ENCODE peak calls at places on chromosomes 12 and 14, in eight cellular contexts. L is HCT116, Q is transverse colon, M is heart left ventricle, B is endodermal cell, F is breast epithelium, C is mesendoderm, N is Karpas-422. E is an unnamed sample.
A peak's percentile ranks its signal among the peaks of the same experiment; 100 is the strongest.

GRCh38 chr12:45670339-45671065 is 59.0 kb upstream of the ARID2 start:
- DNase-seq in L (no peak), F (no peak), M (no peak), B (no peak), C (no peak), Q (no peak), N (no peak), E (no peak)

GRCh38 chr12:107667464-107667863 is 18.1 kb upstream of the PWP1 start:
- DNase-seq in F (no peak), Q (no peak), M (no peak), B (no peak), C (no peak), L (no peak), N (no peak), E (no peak)

GRCh38 chr12:113201187-113202177 is 16.0 kb downstream of the RITA1 start:
- DNase-seq in C (no peak), Q (no peak), N (no peak), M (no peak), B (no peak), L (no peak), F (no peak), E (peak; percentile 28)

GRCh38 chr14:34450542-34450915 is 11.5 kb downstream of the SPTSSA start:
- DNase-seq in Q (no peak), C (no peak), L (no peak), M (no peak), N (no peak), B (no peak), F (no peak), E (no peak)

GRCh38 chr14:25696176-25696575 is 646.2 kb upstream of the STXBP6 start:
- DNase-seq in N (no peak), Q (no peak), B (no peak), F (no peak), L (no peak), M (no peak), C (no peak), E (no peak)

GRCh38 chr12:3491938-3492867 is 1.2 kb downstream of the PRMT8 start:
- DNase-seq in F (no peak), C (peak; percentile 88), Q (peak; percentile 19), N (peak; percentile 58), B (peak; percentile 96), M (peak; percentile 41), L (no peak), E (peak; percentile 94)

GRCh38 chr14:87901196-87901595 is 91.8 kb downstream of the GALC start:
- DNase-seq in B (no peak), L (no peak), M (no peak), N (no peak), C (no peak), Q (no peak), F (no peak), E (no peak)

GRCh38 chr14:53496668-53497067 is 343.5 kb upstream of the DDHD1 start:
- DNase-seq in C (no peak), B (no peak), Q (no peak), L (no peak), N (no peak), F (no peak), M (no peak), E (no peak)

GRCh38 chr12:6962285-6963015 is 8.0 kb downstream of the PHB2 start:
- DNase-seq in M (no peak), N (peak; percentile 76), B (no peak), F (no peak), L (no peak), Q (peak; percentile 89), C (peak; percentile 64), E (peak; percentile 79)
- H3K4me3 ChIP-seq in M (no peak overlapping the region), N (no peak overlapping the region), B (no peak overlapping the region), F (peak overlapping the region; percentile 78), L (peak overlapping the region; percentile 96), Q (peak overlapping the region; percentile 54), C (peak overlapping the region; percentile 3), E (peak overlapping the region; percentile 49)

GRCh38 chr12:49543914-49544815 is 5.3 kb downstream of the KCNH3 start:
- DNase-seq in N (no peak), B (peak; percentile 86), C (peak; percentile 41), M (no peak), Q (no peak), F (no peak), L (no peak), E (peak; percentile 83)
- H3K27me3 ChIP-seq in N (no peaks in the 10 kb centered on the region), B (peaks cover 96% of the 10 kb centered on the region), C (peaks cover 25% of the 10 kb centered on the region), M (peaks cover 38% of the 10 kb centered on the region), Q (peaks cover 78% of the 10 kb centered on the region), F (peaks cover 13% of the 10 kb centered on the region), L (no peaks in the 10 kb centered on the region), E (peaks cover 93% of the 10 kb centered on the region)

DNA sequence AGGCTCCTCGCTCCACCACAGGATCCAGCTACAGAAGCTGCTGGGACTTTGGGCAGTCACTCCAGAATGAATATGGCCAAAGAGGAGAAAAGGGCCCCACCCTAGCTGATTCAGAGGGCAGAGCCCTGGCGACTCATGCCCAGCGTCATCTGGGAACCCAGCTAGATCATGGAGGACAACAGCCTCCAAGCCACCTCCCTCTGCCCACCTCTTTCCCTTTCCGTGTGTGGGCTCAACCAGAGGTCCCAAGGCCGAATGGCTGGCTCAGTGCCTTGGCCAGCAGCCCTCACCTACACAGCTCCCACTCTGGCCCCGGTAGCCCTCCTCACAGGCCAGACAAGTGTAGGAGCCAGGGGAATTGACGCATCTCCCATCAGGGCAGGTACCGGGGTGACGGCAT is 17.4 kb downstream of the ISCA2 start:
- DNase-seq in C (no peak), M (no peak), N (no peak), Q (no peak), B (peak; percentile 56), F (no peak), L (no peak), E (no peak)
- H3K36me3 ChIP-seq in C (no peaks in the 10 kb centered on the region), M (peaks cover 23% of the 10 kb centered on the region), N (no peaks in the 10 kb centered on the region), Q (no peaks in the 10 kb centered on the region), B (no peaks in the 10 kb centered on the region), F (no peaks in the 10 kb centered on the region), L (no peaks in the 10 kb centered on the region), E (no peaks in the 10 kb centered on the region)

DNA sequence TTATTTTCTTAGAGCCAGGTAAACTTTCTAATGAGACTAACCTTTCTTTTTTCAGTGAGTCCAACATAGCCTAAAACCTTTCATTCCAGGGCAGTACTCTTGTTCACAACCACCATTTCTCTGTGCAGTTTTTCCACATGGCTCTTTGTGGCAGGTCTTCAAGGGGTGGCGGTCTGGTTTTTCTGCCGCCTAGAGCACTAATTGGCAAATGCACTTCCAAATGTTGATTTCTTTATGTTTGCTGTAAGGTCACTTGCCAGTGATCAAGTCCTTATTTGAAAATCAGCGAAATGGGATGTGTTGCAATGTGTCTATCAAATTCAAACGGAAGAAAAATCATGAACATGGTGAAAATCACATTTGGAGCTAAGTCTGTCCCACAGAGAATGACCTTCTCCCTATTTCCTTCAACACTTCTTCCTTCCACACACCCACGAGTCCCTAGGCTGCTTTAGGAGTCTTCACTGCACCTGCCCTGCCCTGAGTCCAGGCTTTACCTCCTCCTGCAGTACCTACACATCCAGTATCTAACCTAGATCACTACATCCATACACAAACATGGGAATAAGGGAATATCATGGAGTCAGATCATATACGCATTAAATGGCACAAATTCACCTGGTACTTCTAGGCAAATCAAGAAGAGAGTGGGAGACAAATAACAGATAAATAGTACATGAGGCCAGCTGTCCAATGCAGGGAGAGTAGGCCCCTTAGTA is 1.9 kb downstream of the SRGAP1 start:
- DNase-seq in M (no peak), N (no peak), C (no peak), B (peak; percentile 45), F (no peak), Q (no peak), L (no peak), E (no peak)
- H3K4me3 ChIP-seq in M (no peak overlapping the region), N (no peak overlapping the region), C (no peak overlapping the region), B (peak overlapping the region; percentile 93), F (peak overlapping the region; percentile 93), Q (peak overlapping the region; percentile 88), L (no peak overlapping the region), E (no peak overlapping the region)

DNA sequence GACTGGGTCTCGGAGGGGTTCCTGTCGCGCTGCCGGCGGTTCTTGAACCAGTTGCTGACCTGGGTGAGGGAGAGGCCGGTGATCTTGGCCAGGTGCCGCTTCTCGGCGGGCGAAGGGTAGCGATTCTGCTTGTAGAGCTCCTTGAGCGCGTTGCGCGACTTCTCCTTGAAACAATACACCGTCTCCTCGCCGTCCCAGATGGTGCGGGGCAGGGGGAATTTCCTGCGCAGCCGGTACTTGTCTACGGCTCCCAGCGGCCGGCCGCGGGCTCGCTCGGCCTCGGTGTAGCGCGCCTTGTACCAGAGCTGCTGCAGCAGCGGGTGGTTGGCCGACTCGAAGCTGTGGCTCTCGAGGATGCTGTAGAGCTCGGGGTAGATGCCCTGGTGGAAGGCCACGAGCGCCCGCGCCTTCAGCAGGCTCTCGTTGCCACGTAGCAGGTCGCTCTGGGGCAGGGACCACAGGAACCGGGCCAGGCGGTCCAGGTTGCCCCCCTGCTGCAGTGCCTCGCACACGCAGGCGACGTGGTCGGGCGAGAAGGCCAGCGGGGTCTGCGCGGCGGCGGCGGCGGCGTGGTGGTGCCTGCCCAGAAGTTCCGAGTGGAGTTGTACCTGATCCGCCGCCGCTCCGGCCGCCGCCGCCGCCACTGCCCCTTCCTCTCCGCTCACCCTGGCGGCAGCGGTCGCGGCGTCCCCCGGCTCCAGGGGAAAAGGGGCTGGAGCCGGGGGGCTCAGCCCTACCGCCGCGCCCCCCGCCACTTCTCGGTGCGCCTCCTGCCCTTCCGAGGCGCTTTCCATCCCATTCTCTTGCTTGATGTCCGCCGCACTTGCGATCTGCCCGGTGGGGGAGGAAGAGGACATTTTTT is 702 bp downstream of the SIX4 start:
- DNase-seq in M (peak; percentile 11), L (no peak), Q (peak; percentile 21), B (peak; percentile 87), C (peak; percentile 81), F (no peak), N (peak; percentile 83), E (peak; percentile 67)
- H3K27me3 ChIP-seq in M (peaks cover 91% of the 10 kb centered on the region), L (no peaks in the 10 kb centered on the region), Q (peaks cover 97% of the 10 kb centered on the region), B (peaks cover 17% of the 10 kb centered on the region), C (no peaks in the 10 kb centered on the region), F (no peaks in the 10 kb centered on the region), N (no peaks in the 10 kb centered on the region), E (no peaks in the 10 kb centered on the region)

GRCh38 chr12:44385964-44386363 is 490.2 kb downstream of the NELL2 start:
- DNase-seq in B (no peak), M (no peak), Q (no peak), C (no peak), F (no peak), N (no peak), L (no peak), E (no peak)

DNA sequence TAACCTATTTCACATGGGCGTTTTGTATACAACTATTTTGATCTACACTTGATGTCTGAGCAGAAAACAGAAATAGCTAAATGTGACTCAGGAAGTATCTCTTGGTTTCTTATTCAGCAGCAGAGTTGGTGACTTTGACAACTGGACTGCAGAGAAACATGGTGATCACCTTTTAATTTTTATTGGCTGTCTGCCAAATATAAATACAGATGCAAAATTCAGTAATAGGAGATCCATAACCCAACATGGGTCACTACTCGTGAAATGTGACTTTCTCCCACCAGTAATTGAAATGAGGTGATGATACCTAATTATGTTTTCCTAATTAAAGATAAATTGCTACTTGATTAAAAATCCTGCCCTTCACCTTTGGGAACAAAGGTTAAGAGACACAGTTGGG is 487.1 kb downstream of the NELL2 start:
- DNase-seq in L (no peak), Q (no peak), N (no peak), B (no peak), C (no peak), F (no peak), M (no peak), E (no peak)
- H3K36me3 ChIP-seq in L (no peaks in the 10 kb centered on the region), Q (no peaks in the 10 kb centered on the region), N (no peaks in the 10 kb centered on the region), B (no peaks in the 10 kb centered on the region), C (no peaks in the 10 kb centered on the region), F (no peaks in the 10 kb centered on the region), M (peaks cover 4% of the 10 kb centered on the region), E (no peaks in the 10 kb centered on the region)

GRCh38 chr12:14525964-14526363 is 41.7 kb downstream of the PLBD1 start:
- DNase-seq in Q (no peak), B (no peak), N (no peak), C (no peak), L (no peak), F (no peak), M (no peak), E (no peak)
- H3K4me3 ChIP-seq in Q (no peak overlapping the region), B (no peak overlapping the region), N (no peak overlapping the region), C (no peak overlapping the region), L (no peak overlapping the region), F (no peak overlapping the region), M (no peak overlapping the region), E (no peak overlapping the region)